ENCODE peak calls at places on chromosomes 4 and X, in four cellular contexts. W is HepG2, X is K562, Y is A549. K is an unnamed sample.

GRCh38 chr4:48343035-48343434 is 1.7 kb downstream of the SLAIN2 start:
- DNase-seq in W (no peak), X (no peak), Y (no peak), K (no peak)

GRCh38 chrX:12825801-12826200 is 34.6 kb downstream of the PRPS2 start:
- DNase-seq in W (no peak), Y (no peak), X (no peak), K (no peak)

GRCh38 chrX:118723376-118723775 is 4.0 kb upstream of the IL13RA1 start:
- DNase-seq in W (no peak), Y (no peak), X (no peak), K (no peak)

GRCh38 chr4:52201705-52202104 is 150.6 kb downstream of the SPATA18 start:
- DNase-seq in W (no peak), Y (no peak), X (no peak), K (no peak)

GRCh38 chr4:123443401-123444297 is 47.1 kb downstream of the SPRY1 start:
- DNase-seq in W (no peak), Y (no peak), X (no peak), K (no peak)

GRCh38 chr4:1907848-1908525 is 36.8 kb downstream of the NSD2 start:
- DNase-seq in W (no peak), X (no peak), Y (no peak), K (no peak)

GRCh38 chrX:149152941-149153340 is 352.2 kb downstream of the IDS start:
- DNase-seq in Y (no peak), X (no peak), W (no peak), K (no peak)

GRCh38 chr4:40309250-40309774 is 25.8 kb upstream of the CHRNA9 start:
- DNase-seq in X (peak), Y (peak), W (peak), K (peak)

GRCh38 chr4:40662962-40663604 is 33.4 kb upstream of the RBM47 start:
- DNase-seq in X (no peak), W (peak), Y (no peak), K (no peak)

GRCh38 chr4:123037809-123038208 is 115.4 kb upstream of the NUDT6 start:
- DNase-seq in W (peak), Y (no peak), X (no peak), K (no peak)

GRCh38 chr4:154720123-154720522 is 23.7 kb upstream of the LRAT start:
- DNase-seq in Y (no peak), W (no peak), X (no peak), K (no peak)

GRCh38 chr4:154722262-154722661 is 21.5 kb upstream of the LRAT start:
- DNase-seq in X (no peak), W (no peak), Y (no peak), K (no peak)

GRCh38 chr4:154719087-154719486 is 24.7 kb upstream of the LRAT start:
- DNase-seq in Y (no peak), W (no peak), X (no peak), K (no peak)

DNA sequence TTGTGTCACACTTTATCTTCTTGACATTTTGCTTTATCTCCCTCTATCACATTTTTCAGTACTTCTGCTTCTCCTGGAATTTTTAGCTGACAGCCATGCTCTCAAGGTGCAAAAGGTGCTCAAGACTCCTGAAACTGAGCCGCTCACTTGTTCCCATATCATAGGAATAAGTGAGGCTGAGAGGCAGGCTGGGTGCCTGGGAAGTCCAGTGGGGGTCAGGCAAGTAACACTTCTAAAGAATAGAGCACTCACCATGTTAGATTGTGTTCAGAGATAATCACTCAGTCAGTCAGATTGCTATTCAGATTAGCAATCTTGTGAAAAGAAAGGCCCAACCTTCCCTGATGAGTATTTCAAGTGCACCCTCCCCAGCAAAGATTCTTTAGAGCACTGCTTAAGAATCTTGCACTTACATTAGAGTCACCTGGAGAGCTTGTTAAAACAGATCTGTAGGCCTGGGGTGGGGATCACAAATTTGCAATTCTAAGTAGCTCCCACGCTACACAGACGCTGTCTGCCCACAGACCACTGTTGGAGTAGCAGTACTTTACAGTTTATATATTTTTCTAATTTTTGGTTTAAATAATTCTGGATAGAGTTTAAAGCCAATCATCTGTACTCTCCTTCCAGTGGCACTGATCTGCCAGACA is 23.1 kb upstream of the LRAT start:
- DNase-seq in X (no peak), Y (no peak), W (no peak), K (peak)
- TF ChIP-seq NR3C1 in X (no peak), Y (no peak), W (no peak), K (no peak)

DNA sequence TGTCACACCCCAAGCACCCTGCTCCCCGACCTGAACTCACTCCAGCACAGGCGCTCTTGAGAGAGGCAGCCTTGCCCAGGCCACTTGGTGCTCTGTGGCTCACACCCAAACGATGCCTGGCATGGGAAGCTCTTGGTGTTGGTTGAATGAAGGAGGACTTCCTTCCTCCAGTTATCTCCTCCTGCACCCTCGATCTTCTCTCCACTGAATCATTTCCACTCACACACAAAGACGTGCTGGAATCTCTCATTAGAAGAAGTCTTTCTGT is 90.5 kb upstream of the TRIM2 start:
- DNase-seq in Y (no peak), W (no peak), X (no peak), K (no peak)
- TF ChIP-seq NR3C1 in Y (no peak), W (no peak), X (no peak), K (no peak)

DNA sequence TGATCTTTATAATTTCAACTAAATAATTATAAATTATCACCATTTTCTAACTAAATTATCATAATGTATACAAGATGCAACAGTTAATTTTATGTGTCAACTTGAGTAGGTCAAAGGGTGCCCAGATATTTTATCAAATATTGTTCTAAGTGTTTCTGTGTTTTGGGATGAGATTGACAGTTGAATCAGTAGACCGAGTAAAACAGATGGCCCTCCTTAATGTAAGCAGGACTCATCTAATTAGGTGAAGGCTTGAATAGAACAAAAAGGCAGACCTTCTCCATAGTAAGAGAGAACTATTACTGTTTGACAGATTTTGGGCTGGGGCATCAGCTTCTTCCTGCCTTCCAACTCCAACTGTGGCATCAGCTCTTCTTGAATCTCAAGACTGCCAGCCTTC is 185.8 kb downstream of the TRAM1L1 start:
- DNase-seq in X (no peak), Y (no peak), W (no peak), K (no peak)
- TF ChIP-seq NR3C1 in X (no peak), Y (no peak), W (no peak), K (no peak)

GRCh38 chr4:184385705-184386141 is 88.6 kb downstream of the IRF2 start:
- DNase-seq in W (peak), X (no peak), Y (no peak), K (no peak)

GRCh38 chr4:184387351-184387750 is 87.0 kb downstream of the IRF2 start:
- DNase-seq in Y (no peak), X (no peak), W (no peak), K (no peak)

GRCh38 chr4:184384810-184385557 is 89.4 kb downstream of the IRF2 start:
- DNase-seq in X (no peak), Y (no peak), W (no peak), K (no peak)

GRCh38 chr4:184388106-184388505 is 86.2 kb downstream of the IRF2 start:
- DNase-seq in W (no peak), X (no peak), Y (no peak), K (no peak)

GRCh38 chr4:184386271-184386781 is 88.0 kb downstream of the IRF2 start:
- DNase-seq in Y (no peak), X (peak), W (no peak), K (peak)
- TF ChIP-seq NR3C1 in Y (no peak), X (no peak), W (no peak), K (no peak)

GRCh38 chr4:113586072-113586471 is 175.5 kb downstream of the CAMK2D start:
- DNase-seq in Y (no peak), W (no peak), X (no peak), K (no peak)
- TF ChIP-seq NR3C1 in Y (no peak), W (no peak), X (no peak), K (no peak)

K was measured in WTC11.